ENCODE peak calls at places on chromosomes 16 and 17, in six cellular contexts. One of them, this sample, is unnamed.

GRCh38 chr16:69399361-69399760 is 13.6 kb upstream of the TERF2 start:
- DNase-seq in EL: peak; percentile 46
- DNase-seq in progenitor cell of endocrine pancreas: no peak
- DNase-seq in esophagus muscularis mucosa: no peak
- DNase-seq in left kidney: no peak
- DNase-seq in skeletal muscle cell: no peak
- DNase-seq in this sample: no peak

GRCh38 chr17:79837888-79838540 is 1.2 kb downstream of the CBX4 start:
- DNase-seq in left kidney: peak; percentile 65
- DNase-seq in EL: no peak
- DNase-seq in skeletal muscle cell: no peak
- DNase-seq in progenitor cell of endocrine pancreas: no peak
- DNase-seq in esophagus muscularis mucosa: no peak
- DNase-seq in this sample: no peak

GRCh38 chr16:88815901-88816589 is 4.3 kb upstream of the APRT start:
- DNase-seq in skeletal muscle cell: no peak
- DNase-seq in progenitor cell of endocrine pancreas: peak; percentile 36
- DNase-seq in esophagus muscularis mucosa: no peak
- DNase-seq in EL: no peak
- DNase-seq in left kidney: peak; percentile 77
- DNase-seq in this sample: no peak

GRCh38 chr16:4272114-4272954 is 489 bp downstream of the TFAP4 start:
- DNase-seq in left kidney: peak; percentile 82
- DNase-seq in esophagus muscularis mucosa: no peak
- DNase-seq in skeletal muscle cell: no peak
- DNase-seq in EL: peak; percentile 45
- DNase-seq in progenitor cell of endocrine pancreas: peak; percentile 34
- DNase-seq in this sample: peak; percentile 71

GRCh38 chr16:66923247-66923851 is 2.0 kb downstream of the RRAD start:
- DNase-seq in esophagus muscularis mucosa: no peak
- DNase-seq in EL: no peak
- DNase-seq in skeletal muscle cell: no peak
- DNase-seq in left kidney: no peak
- DNase-seq in progenitor cell of endocrine pancreas: no peak
- DNase-seq in this sample: peak; percentile 75

GRCh38 chr16:86984975-86985655 is 332.1 kb downstream of the C16orf95 start:
- DNase-seq in left kidney: peak; percentile 66
- DNase-seq in esophagus muscularis mucosa: no peak
- DNase-seq in skeletal muscle cell: no peak
- DNase-seq in progenitor cell of endocrine pancreas: no peak
- DNase-seq in EL: no peak
- DNase-seq in this sample: peak; percentile 75

GRCh38 chr17:45146616-45147101 is 1.6 kb upstream of the HEXIM1 start:
- DNase-seq in progenitor cell of endocrine pancreas: no peak
- DNase-seq in esophagus muscularis mucosa: no peak
- DNase-seq in EL: peak; percentile 76
- DNase-seq in skeletal muscle cell: no peak
- DNase-seq in left kidney: peak; percentile 61
- DNase-seq in this sample: no peak

GRCh38 chr17:21286771-21287702 is 2.5 kb downstream of the MAP2K3 start:
- DNase-seq in EL: no peak
- DNase-seq in skeletal muscle cell: no peak
- DNase-seq in esophagus muscularis mucosa: no peak
- DNase-seq in left kidney: no peak
- DNase-seq in progenitor cell of endocrine pancreas: no peak
- DNase-seq in this sample: no peak

GRCh38 chr17:75338335-75338734 is 49.1 kb upstream of the SLC25A19 start:
- DNase-seq in esophagus muscularis mucosa: no peak
- DNase-seq in left kidney: no peak
- DNase-seq in EL: peak; percentile 55
- DNase-seq in progenitor cell of endocrine pancreas: no peak
- DNase-seq in skeletal muscle cell: peak; percentile 25
- DNase-seq in this sample: no peak

GRCh38 chr17:59001158-59001814 is 105.4 kb downstream of the TRIM37 start:
- DNase-seq in esophagus muscularis mucosa: no peak
- DNase-seq in skeletal muscle cell: no peak
- DNase-seq in EL: peak; percentile 82
- DNase-seq in left kidney: peak; percentile 78
- DNase-seq in progenitor cell of endocrine pancreas: no peak
- DNase-seq in this sample: no peak

GRCh38 chr17:77163001-77163400 is 22.2 kb downstream of the SEC14L1 start:
- DNase-seq in skeletal muscle cell: no peak
- DNase-seq in left kidney: peak; percentile 34
- DNase-seq in esophagus muscularis mucosa: no peak
- DNase-seq in progenitor cell of endocrine pancreas: no peak
- DNase-seq in EL: no peak
- DNase-seq in this sample: no peak

GRCh38 chr17:16950488-16950887 is 21.4 kb downstream of the TNFRSF13B start:
- DNase-seq in left kidney: no peak
- DNase-seq in esophagus muscularis mucosa: no peak
- DNase-seq in progenitor cell of endocrine pancreas: no peak
- DNase-seq in skeletal muscle cell: no peak
- DNase-seq in EL: no peak
- DNase-seq in this sample: no peak

GRCh38 chr17:46190763-46191162 is 2.5 kb downstream of the KANSL1 start:
- DNase-seq in left kidney: no peak
- DNase-seq in EL: no peak
- DNase-seq in esophagus muscularis mucosa: no peak
- DNase-seq in progenitor cell of endocrine pancreas: no peak
- DNase-seq in skeletal muscle cell: no peak
- DNase-seq in this sample: no peak

GRCh38 chr17:72135546-72136325 is 14.9 kb downstream of the SOX9 start:
- DNase-seq in left kidney: no peak
- DNase-seq in progenitor cell of endocrine pancreas: no peak
- DNase-seq in EL: no peak
- DNase-seq in esophagus muscularis mucosa: no peak
- DNase-seq in skeletal muscle cell: no peak
- DNase-seq in this sample: no peak

GRCh38 chr17:80847506-80848230 is 144.0 kb upstream of the CHMP6 start:
- DNase-seq in left kidney: no peak
- DNase-seq in progenitor cell of endocrine pancreas: no peak
- DNase-seq in esophagus muscularis mucosa: no peak
- DNase-seq in EL: no peak
- DNase-seq in skeletal muscle cell: no peak
- DNase-seq in this sample: no peak

GRCh38 chr17:17354560-17355357 is 51.6 kb downstream of the NT5M start:
- DNase-seq in esophagus muscularis mucosa: no peak
- DNase-seq in skeletal muscle cell: no peak
- DNase-seq in progenitor cell of endocrine pancreas: peak; percentile 77
- DNase-seq in left kidney: peak; percentile 85
- DNase-seq in EL: peak; percentile 66
- DNase-seq in this sample: peak; percentile 79

GRCh38 chr16:22353188-22353919 is 21.1 kb downstream of the CDR2 start:
- DNase-seq in progenitor cell of endocrine pancreas: no peak
- DNase-seq in skeletal muscle cell: peak; percentile 60
- DNase-seq in EL: peak; percentile 85
- DNase-seq in left kidney: peak; percentile 59
- DNase-seq in esophagus muscularis mucosa: no peak
- DNase-seq in this sample: no peak

GRCh38 chr16:49478107-49478506 is 104.5 kb downstream of the C16orf78 start:
- DNase-seq in progenitor cell of endocrine pancreas: no peak
- DNase-seq in esophagus muscularis mucosa: no peak
- DNase-seq in EL: no peak
- DNase-seq in skeletal muscle cell: no peak
- DNase-seq in left kidney: no peak
- DNase-seq in this sample: no peak

GRCh38 chr17:43468746-43469544 is 14.8 kb upstream of the DHX8 start:
- DNase-seq in esophagus muscularis mucosa: no peak
- DNase-seq in left kidney: no peak
- DNase-seq in EL: peak; percentile 96
- DNase-seq in skeletal muscle cell: peak; percentile 94
- DNase-seq in progenitor cell of endocrine pancreas: no peak
- DNase-seq in this sample: no peak

GRCh38 chr17:13403982-13404931 is 197.5 kb downstream of the HS3ST3A1 start:
- DNase-seq in left kidney: peak; percentile 24
- DNase-seq in EL: no peak
- DNase-seq in progenitor cell of endocrine pancreas: no peak
- DNase-seq in esophagus muscularis mucosa: no peak
- DNase-seq in skeletal muscle cell: no peak
- DNase-seq in this sample: no peak

GRCh38 chr17:68246271-68247028 is 1.4 kb upstream of the AMZ2 start:
- DNase-seq in skeletal muscle cell: no peak
- DNase-seq in left kidney: no peak
- DNase-seq in EL: no peak
- DNase-seq in progenitor cell of endocrine pancreas: no peak
- DNase-seq in esophagus muscularis mucosa: no peak
- DNase-seq in this sample: peak; percentile 52

GRCh38 chr16:66894948-66895696 is 14.8 kb downstream of the PDP2 start:
- DNase-seq in left kidney: peak; percentile 89
- DNase-seq in esophagus muscularis mucosa: no peak
- DNase-seq in skeletal muscle cell: no peak
- DNase-seq in progenitor cell of endocrine pancreas: peak; percentile 45
- DNase-seq in EL: peak; percentile 75
- DNase-seq in this sample: peak; percentile 68

GRCh38 chr16:73091199-73091598 is 43.3 kb upstream of the ZFHX3 start:
- DNase-seq in esophagus muscularis mucosa: no peak
- DNase-seq in skeletal muscle cell: no peak
- DNase-seq in left kidney: no peak
- DNase-seq in EL: no peak
- DNase-seq in progenitor cell of endocrine pancreas: no peak
- DNase-seq in this sample: no peak

GRCh38 chr16:68512183-68512582 is 26.9 kb upstream of the ZFP90 start:
- DNase-seq in esophagus muscularis mucosa: no peak
- DNase-seq in EL: no peak
- DNase-seq in left kidney: no peak
- DNase-seq in skeletal muscle cell: no peak
- DNase-seq in progenitor cell of endocrine pancreas: no peak
- DNase-seq in this sample: peak; percentile 25

GRCh38 chr17:80981062-80981902 is 10.4 kb upstream of the CHMP6 start:
- DNase-seq in skeletal muscle cell: no peak
- DNase-seq in EL: no peak
- DNase-seq in esophagus muscularis mucosa: no peak
- DNase-seq in progenitor cell of endocrine pancreas: peak; percentile 65
- DNase-seq in left kidney: peak; percentile 61
- DNase-seq in this sample: no peak

This sample was measured in Right ventricle myocardium superior.